ENCODE peak calls at places on chromosome 15, in four cellular contexts. R, G, C and H are unnamed samples.

GRCh38 chr15:60038111-60038521 is 34.0 kb downstream of the FOXB1 start:
- DNase-seq in R (peak; percentile 28), G (no peak), C (peak; percentile 27), H (no peak)

GRCh38 chr15:58070801-58071418 is 5.4 kb upstream of the ALDH1A2 start:
- DNase-seq in R (no peak), G (peak; percentile 30), C (peak; percentile 69), H (peak; percentile 5)

GRCh38 chr15:20644026-20644425 is 102.4 kb upstream of the GOLGA6L6 start:
- DNase-seq in R (no peak), G (no peak), C (no peak), H (no peak)

GRCh38 chr15:34693053-34693744 is 61.6 kb downstream of the GJD2 start:
- DNase-seq in R (no peak), G (peak; percentile 36), C (no peak), H (peak; percentile 27)

GRCh38 chr15:69373406-69373805 is 40.7 kb upstream of the KIF23 start:
- DNase-seq in R (no peak), G (no peak), C (no peak), H (no peak)

GRCh38 chr15:58523634-58524033 is 91.8 kb downstream of the LIPC start:
- DNase-seq in R (no peak), G (no peak), C (no peak), H (no peak)

GRCh38 chr15:83430436-83430835 is 16.7 kb upstream of the SH3GL3 start:
- DNase-seq in R (no peak), G (no peak), C (no peak), H (no peak)

GRCh38 chr15:62390793-62391543 is 225.9 kb upstream of the C2CD4B start:
- DNase-seq in R (no peak), G (peak; percentile 59), C (peak; percentile 82), H (peak; percentile 45)

GRCh38 chr15:36415643-36416042 is 163.8 kb upstream of the CDIN1 start:
- DNase-seq in R (no peak), G (peak; percentile 80), C (no peak), H (peak; percentile 75)

GRCh38 chr15:31211353-31211752 is 109.8 kb upstream of the TRPM1 start:
- DNase-seq in R (no peak), G (no peak), C (no peak), H (no peak)

GRCh38 chr15:23857028-23857641 is 170.0 kb upstream of the NDN start:
- DNase-seq in R (no peak), G (peak; percentile 7), C (peak; percentile 78), H (no peak)

GRCh38 chr15:83653639-83654378 is at the start of gene ADAMTSL3:
- DNase-seq in R (no peak), G (peak; percentile 50), C (peak; percentile 93), H (peak; percentile 12)

GRCh38 chr15:38300395-38300794 is 47.8 kb downstream of the SPRED1 start:
- DNase-seq in R (no peak), G (no peak), C (no peak), H (no peak)

GRCh38 chr15:91553455-91553854 is 300.1 kb upstream of the SLCO3A1 start:
- DNase-seq in R (no peak), G (no peak), C (peak; percentile 14), H (no peak)

GRCh38 chr15:71203573-71204444 is 88.5 kb downstream of the THSD4 start:
- DNase-seq in R (no peak), G (no peak), C (peak; percentile 43), H (peak; percentile 8)

GRCh38 chr15:64010719-64011118 is 35.6 kb downstream of the DAPK2 start:
- DNase-seq in R (peak; percentile 79), G (peak; percentile 92), C (no peak), H (peak; percentile 90)

GRCh38 chr15:70519616-70520015 is 243.7 kb downstream of the UACA start:
- DNase-seq in R (no peak), G (no peak), C (no peak), H (no peak)

GRCh38 chr15:64938192-64938591 is 26.5 kb downstream of the ANKDD1A start:
- DNase-seq in R (no peak), G (peak; percentile 70), C (no peak), H (peak; percentile 68)

GRCh38 chr15:33852570-33852969 is 115.7 kb upstream of the CHRM5 start:
- DNase-seq in R (no peak), G (peak; percentile 85), C (no peak), H (peak; percentile 82)

GRCh38 chr15:90079619-90080559 is 22.4 kb downstream of the IDH2 start:
- DNase-seq in R (no peak), G (no peak), C (no peak), H (no peak)

GRCh38 chr15:57313134-57313483 is 63.2 kb upstream of the CGNL1 start:
- DNase-seq in R (no peak), G (no peak), C (no peak), H (no peak)

GRCh38 chr15:76146808-76147207 is 87.0 kb downstream of the TMEM266 start:
- DNase-seq in R (no peak), G (no peak), C (no peak), H (no peak)

GRCh38 chr15:52056496-52056895 is 37.5 kb downstream of the MAPK6 start:
- DNase-seq in R (no peak), G (no peak), C (no peak), H (no peak)

GRCh38 chr15:23529891-23530290 is 35.6 kb upstream of the MKRN3 start:
- DNase-seq in R (no peak), G (no peak), C (no peak), H (no peak)

GRCh38 chr15:25056484-25057429 is 102.0 kb downstream of the SNRPN start:
- DNase-seq in R (no peak), G (no peak), C (no peak), H (no peak)

GRCh38 chr15:72609862-72610261 is 44.6 kb upstream of the GOLGA6B start:
- DNase-seq in R (no peak), G (no peak), C (no peak), H (no peak)

GRCh38 chr15:42059661-42060476 is 34.5 kb downstream of the PLA2G4D start:
- DNase-seq in R (no peak), G (peak; percentile 16), C (peak; percentile 74), H (peak; percentile 16)

GRCh38 chr15:70713547-70714414 is 49.6 kb downstream of the UACA start:
- DNase-seq in R (no peak), G (peak; percentile 88), C (peak; percentile 33), H (peak; percentile 87)

GRCh38 chr15:68755731-68756130 is 65.0 kb downstream of the ANP32A start:
- DNase-seq in R (no peak), G (no peak), C (no peak), H (no peak)

GRCh38 chr15:74978077-74978476 is 17.3 kb upstream of the SCAMP5 start:
- DNase-seq in R (no peak), G (no peak), C (no peak), H (no peak)
- H2AFZ ChIP-seq in R (no peak overlapping the region), G (no peak overlapping the region), C (no peak overlapping the region), H (no peak overlapping the region)

GRCh38 chr15:54564142-54564541 is 585.9 kb downstream of the UNC13C start:
- DNase-seq in R (no peak), G (no peak), C (no peak), H (no peak)

GRCh38 chr15:54559405-54560064 is 581.3 kb downstream of the UNC13C start:
- DNase-seq in R (no peak), G (no peak), C (no peak), H (no peak)

GRCh38 chr15:54556231-54556630 is 578.0 kb downstream of the UNC13C start:
- DNase-seq in R (no peak), G (no peak), C (no peak), H (no peak)

DNA sequence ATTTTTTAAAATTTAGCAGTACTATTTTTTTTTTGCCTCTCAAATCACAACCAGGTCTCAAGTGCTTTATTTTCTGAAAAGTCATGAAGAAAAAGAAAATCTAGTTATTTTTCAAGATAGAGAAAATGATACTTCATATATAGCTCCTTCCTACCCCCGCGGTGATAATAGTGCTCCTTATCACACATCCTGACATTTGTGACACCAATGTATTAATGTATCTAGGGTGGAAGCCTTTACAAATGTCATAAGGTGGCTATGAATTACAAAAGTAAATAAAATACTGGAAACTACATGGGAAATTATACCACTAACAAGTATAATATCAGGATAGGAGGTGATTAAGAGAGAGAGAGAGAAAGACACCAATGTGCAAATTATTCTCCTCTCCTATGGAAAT is 582.2 kb downstream of the UNC13C start:
- DNase-seq in R (no peak), G (no peak), C (no peak), H (no peak)
- TF ChIP-seq EZH2 in R (no peak), G (no peak), C (no peak), H (no peak)

DNA sequence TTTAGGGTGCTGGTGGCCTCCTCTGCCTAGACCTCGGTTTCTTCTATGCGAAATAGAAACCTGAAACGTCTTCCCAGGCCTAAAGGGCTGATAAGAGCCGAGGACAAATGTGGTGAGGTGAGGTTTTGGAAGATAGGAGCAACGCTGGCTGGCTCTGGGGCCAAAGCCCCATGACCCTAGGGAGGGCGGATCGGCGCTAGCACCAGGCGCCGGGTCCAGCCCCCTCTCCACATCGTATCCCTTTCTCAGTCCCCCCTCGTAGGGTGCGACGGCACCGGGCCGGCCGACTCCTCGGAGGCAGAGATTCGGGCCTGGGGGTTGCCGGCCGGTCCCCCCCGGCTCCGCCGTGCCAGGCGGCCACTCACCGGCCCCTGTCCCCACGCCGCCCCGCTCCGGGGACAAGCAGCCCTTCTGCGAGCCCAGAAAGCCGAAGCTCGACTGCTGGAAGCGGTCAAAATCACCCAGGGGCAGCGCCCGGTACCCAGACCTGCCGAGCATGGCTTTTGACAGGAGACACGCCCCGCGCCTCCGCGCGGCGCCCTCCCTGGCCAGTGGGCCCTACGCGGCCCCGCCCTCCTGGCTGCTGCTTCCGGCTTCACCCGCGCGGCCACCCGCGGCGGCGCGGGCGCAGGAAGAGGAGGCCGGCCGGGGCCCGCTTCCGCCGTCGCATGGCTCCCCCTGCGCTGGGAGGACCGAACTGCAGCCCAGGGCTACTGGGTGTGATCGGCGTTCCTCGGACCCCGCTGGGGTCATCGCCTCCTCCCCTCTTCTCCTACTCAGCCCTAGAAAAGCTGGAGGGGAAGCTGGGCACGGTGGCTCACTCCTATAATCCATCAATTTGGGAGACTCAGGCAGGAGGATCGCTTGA is at the start of gene STOML1:
- DNase-seq in R (peak; percentile 69), G (peak; percentile 94), C (peak; percentile 98), H (peak; percentile 87)
- TF ChIP-seq CTCF in R (no peak), G (peak; percentile 61), C (peak; percentile 93), H (peak; percentile 57)

GRCh38 chr15:99966815-99967214 is 233.6 kb upstream of the LYSMD4 start:
- DNase-seq in R (no peak), G (no peak), C (no peak), H (no peak)

GRCh38 chr15:99967841-99968371 is 234.7 kb upstream of the LYSMD4 start:
- DNase-seq in R (peak; percentile 94), G (peak; percentile 37), C (no peak), H (no peak)

GRCh38 chr15:99963096-99963825 is 230.0 kb upstream of the LYSMD4 start:
- DNase-seq in R (no peak), G (peak; percentile 67), C (no peak), H (peak; percentile 59)

GRCh38 chr15:99963976-99964375 is 230.7 kb upstream of the LYSMD4 start:
- DNase-seq in R (no peak), G (no peak), C (no peak), H (no peak)

GRCh38 chr15:99965376-99965775 is 232.1 kb upstream of the LYSMD4 start:
- DNase-seq in R (no peak), G (no peak), C (no peak), H (no peak)
- H2AFZ ChIP-seq in R (no peak overlapping the region), G (no peak overlapping the region), C (no peak overlapping the region), H (no peak overlapping the region)

GRCh38 chr15:74128785-74129350 is 1.5 kb upstream of the ISLR2 start:
- DNase-seq in R (no peak), G (peak; percentile 4), C (peak; percentile 40), H (no peak)
- TF ChIP-seq EZH2 in R (no peak), G (peak; percentile 20), C (peak; percentile 90), H (no peak)